ENCODE peak calls at places on chromosome 21, in seven cellular contexts. M, O, I, Y, X, Z and J are unnamed samples.

GRCh38 chr21:17780539-17780938 is 38.6 kb downstream of the C21orf91 start:
- DNase-seq in O (no peak), I (no peak), M (no peak), Y (no peak), X (peak), Z (no peak), J (no peak)

GRCh38 chr21:45826733-45827692 is 154.6 kb upstream of the COL6A1 start:
- DNase-seq in I (no peak), Y (no peak), M (no peak), X (no peak), O (no peak), Z (no peak), J (no peak)

GRCh38 chr21:44761747-44762208 is 39.8 kb downstream of the UBE2G2 start:
- DNase-seq in O (no peak), I (no peak), Y (peak), X (no peak), M (no peak), Z (no peak), J (no peak)

GRCh38 chr21:16423921-16424320 is 694.1 kb downstream of the USP25 start:
- DNase-seq in X (no peak), Z (no peak), M (no peak), I (no peak), O (no peak), Y (no peak), J (no peak)

GRCh38 chr21:42102063-42102462 is 30.9 kb downstream of the UMODL1 start:
- DNase-seq in M (no peak), X (no peak), I (no peak), Y (no peak), Z (no peak), O (no peak), J (no peak)

GRCh38 chr21:19031956-19032355 is 628.4 kb upstream of the TMPRSS15 start:
- DNase-seq in Z (no peak), O (no peak), M (no peak), Y (no peak), X (no peak), I (no peak), J (no peak)

GRCh38 chr21:27094182-27094948 is 127.5 kb upstream of the ADAMTS5 start:
- DNase-seq in Y (no peak), I (no peak), M (no peak), Z (no peak), X (no peak), O (no peak), J (no peak)

GRCh38 chr21:39033878-39034589 is 149.2 kb downstream of the PSMG1 start:
- DNase-seq in Y (peak), X (no peak), Z (peak), O (no peak), I (no peak), M (no peak), J (no peak)

GRCh38 chr21:34129039-34129891 is 55.9 kb downstream of the MRPS6 start:
- DNase-seq in Y (peak), I (peak), M (peak), Z (peak), O (peak), X (no peak), J (no peak)

GRCh38 chr21:45326834-45327457 is 39.3 kb upstream of the POFUT2 start:
- DNase-seq in Z (no peak), M (no peak), X (no peak), I (no peak), O (no peak), Y (no peak), J (no peak)

GRCh38 chr21:33685613-33686197 is 43.4 kb downstream of the ITSN1 start:
- DNase-seq in I (no peak), Z (peak), O (no peak), M (peak), Y (no peak), X (no peak), J (no peak)

GRCh38 chr21:41932576-41933258 is 21.1 kb downstream of the C2CD2 start:
- DNase-seq in Z (no peak), M (no peak), O (no peak), Y (no peak), X (peak), I (no peak), J (no peak)

GRCh38 chr21:35619184-35619583 is 441.1 kb downstream of the SETD4 start:
- DNase-seq in Z (peak), I (no peak), X (no peak), O (no peak), Y (no peak), M (no peak), J (no peak)

GRCh38 chr21:25039461-25040380 is 567.6 kb downstream of the MRPL39 start:
- DNase-seq in I (no peak), Z (no peak), O (no peak), X (no peak), Y (no peak), M (no peak), J (peak)

GRCh38 chr21:31284797-31285397 is 59.2 kb downstream of the TIAM1 start:
- DNase-seq in X (no peak), Z (no peak), Y (no peak), I (no peak), O (no peak), M (no peak), J (peak)

GRCh38 chr21:36776981-36777617 is 78.2 kb downstream of the SIM2 start:
- DNase-seq in O (no peak), I (no peak), X (no peak), Z (no peak), M (no peak), Y (no peak), J (no peak)

GRCh38 chr21:43902441-43902840 is 37.4 kb downstream of the AGPAT3 start:
- DNase-seq in O (no peak), Z (no peak), I (no peak), X (no peak), M (no peak), Y (no peak), J (no peak)

GRCh38 chr21:45448810-45449657 is 44.1 kb downstream of the COL18A1 start:
- DNase-seq in Y (no peak), X (no peak), M (no peak), Z (no peak), O (no peak), I (no peak), J (peak)

GRCh38 chr21:45409466-45410150 is 4.6 kb downstream of the COL18A1 start:
- DNase-seq in Z (no peak), Y (peak), X (no peak), O (no peak), I (no peak), M (no peak), J (peak)

GRCh38 chr21:42558846-42559245 is 45.2 kb downstream of the SLC37A1 start:
- DNase-seq in M (no peak), I (no peak), Z (no peak), Y (peak), O (no peak), X (no peak), J (no peak)

GRCh38 chr21:26756491-26757159 is 88.6 kb downstream of the ADAMTS1 start:
- DNase-seq in M (no peak), Y (no peak), O (no peak), I (no peak), Z (peak), X (no peak), J (peak)

GRCh38 chr21:40845621-40846020 is 1.3 kb downstream of the DSCAM start:
- DNase-seq in I (no peak), Y (no peak), Z (no peak), O (no peak), X (no peak), M (no peak), J (no peak)

GRCh38 chr21:18908641-18909040 is 505.1 kb upstream of the TMPRSS15 start:
- DNase-seq in I (no peak), Z (no peak), X (no peak), M (no peak), Y (no peak), O (no peak), J (no peak)

GRCh38 chr21:45522986-45523385 is 19.3 kb downstream of the SLC19A1 start:
- DNase-seq in M (no peak), I (no peak), O (no peak), Z (no peak), X (no peak), Y (peak), J (no peak)

GRCh38 chr21:37253991-37254390 is 13.1 kb downstream of the VPS26C start:
- DNase-seq in I (peak), O (no peak), Z (no peak), X (no peak), M (peak), Y (no peak), J (no peak)

GRCh38 chr21:31374430-31374829 is 30.4 kb upstream of the TIAM1 start:
- DNase-seq in Z (no peak), X (no peak), M (no peak), O (no peak), I (no peak), Y (no peak), J (peak)

GRCh38 chr21:36917487-36918158 is 48.8 kb downstream of the HLCS start:
- DNase-seq in X (no peak), O (no peak), Y (no peak), Z (no peak), M (peak), I (peak), J (no peak)

GRCh38 chr21:39156024-39156423 is 27.2 kb downstream of the PSMG1 start:
- DNase-seq in M (no peak), O (no peak), I (no peak), Y (no peak), Z (no peak), X (no peak), J (no peak)

GRCh38 chr21:17119466-17120297 is 393.2 kb upstream of the CXADR start:
- DNase-seq in X (no peak), O (no peak), Y (no peak), M (no peak), I (no peak), Z (no peak), J (no peak)

GRCh38 chr21:46250146-46250725 is 21.7 kb upstream of the LSS start:
- DNase-seq in Y (no peak), I (no peak), M (no peak), O (no peak), X (peak), Z (no peak), J (no peak)

GRCh38 chr21:32886339-32886738 is 114.8 kb upstream of the PAXBP1 start:
- DNase-seq in Z (no peak), M (no peak), I (no peak), Y (no peak), X (no peak), O (no peak), J (no peak)

GRCh38 chr21:42358261-42358660 is 7.5 kb upstream of the TFF2 start:
- DNase-seq in M (no peak), X (no peak), Z (no peak), Y (no peak), I (no peak), O (no peak), J (no peak)

GRCh38 chr21:28904961-28905435 is 87.7 kb downstream of the LTN1 start:
- DNase-seq in Y (no peak), X (no peak), O (no peak), Z (no peak), I (no peak), M (no peak), J (no peak)

GRCh38 chr21:44766014-44766817 is 35.4 kb downstream of the UBE2G2 start:
- DNase-seq in O (no peak), Z (no peak), M (no peak), Y (no peak), X (no peak), I (no peak), J (no peak)

GRCh38 chr21:45547211-45547900 is 5.1 kb upstream of the SLC19A1 start:
- DNase-seq in O (no peak), Y (no peak), Z (no peak), I (no peak), M (no peak), X (no peak), J (no peak)

GRCh38 chr21:25586242-25586805 is 21.0 kb downstream of the MRPL39 start:
- DNase-seq in X (no peak), Z (no peak), O (no peak), Y (no peak), M (no peak), I (no peak), J (no peak)

GRCh38 chr21:42739061-42739931 is 85.9 kb downstream of the PDE9A start:
- DNase-seq in X (no peak), O (no peak), Z (no peak), M (no peak), Y (peak), I (no peak), J (no peak)